ENCODE peak calls at places on chromosomes 16 and 17, in five cellular contexts. T is HT1080, S is B cell, F is astrocyte of the spinal cord, H is substantia nigra. E is an unnamed sample.

GRCh38 chr17:79942011-79942405 is 93.7 kb downstream of the TBC1D16 start:
- DNase-seq in T (no peak), S (peak), F (no peak), H (no peak), E (no peak)

GRCh38 chr17:55996826-55997225 is 156.4 kb upstream of the ANKFN1 start:
- DNase-seq in T (no peak), S (no peak), F (no peak), H (no peak), E (no peak)

GRCh38 chr16:4801051-4801961 is 1.1 kb downstream of the ROGDI start:
- DNase-seq in T (no peak), S (no peak), F (no peak), H (no peak), E (no peak)

GRCh38 chr17:77963441-77963840 is 4.9 kb downstream of the TNRC6C start:
- DNase-seq in T (peak), S (no peak), F (peak), H (no peak), E (peak)

GRCh38 chr16:66713076-66713475 is 16.5 kb upstream of the CMTM4 start:
- DNase-seq in T (no peak), S (no peak), F (no peak), H (no peak), E (no peak)

GRCh38 chr17:59330314-59330942 is 1.0 kb upstream of the YPEL2 start:
- DNase-seq in T (no peak), S (no peak), F (no peak), H (no peak), E (peak)

GRCh38 chr17:8859029-8859803 is 8.3 kb downstream of the PIK3R6 start:
- DNase-seq in T (no peak), S (no peak), F (peak), H (no peak), E (peak)

GRCh38 chr17:44146375-44147346 is 4.9 kb downstream of the HROB start:
- DNase-seq in T (no peak), S (no peak), F (no peak), H (no peak), E (peak)